ENCODE peak calls at places on chromosomes 7 and 10, in ten cellular contexts. Q is GM03348; A is B cell; R is GM23248; M is heart left ventricle; V is T-helper 1 cell; S is RWPE1; W is activated CD8-positive, alpha-beta memory T cell treated with anti-CD3 and anti-CD28 coated beads, Interleukin-2, amount 50 U/mL, for 4 hours; O is kidney glomerular epithelial cell; T is NCI-H1417 treated with DMSO at 0.1 percent for 48 hours. H is an unnamed sample.

GRCh38 chr10:133396035-133396624 is 2.2 kb downstream of the MTG1 start:
- DNase-seq in Q (no peak), A (no peak), R (peak; percentile 30), M (no peak), V (no peak), S (no peak), W (no peak), O (no peak), T (no peak), H (no peak)

GRCh38 chr7:3157541-3158287 is 114.0 kb upstream of the CARD11 start:
- DNase-seq in Q (no peak), A (no peak), R (peak; percentile 34), M (no peak), V (no peak), S (no peak), W (no peak), O (no peak), T (no peak), H (no peak)

GRCh38 chr7:27793780-27794179 is 53.8 kb downstream of the TAX1BP1 start:
- DNase-seq in Q (no peak), A (no peak), R (peak; percentile 72), M (no peak), V (no peak), S (no peak), W (no peak), O (no peak), T (no peak), H (no peak)

GRCh38 chr10:15901889-15902288 is 41.6 kb upstream of the MINDY3 start:
- DNase-seq in Q (no peak), A (no peak), R (no peak), M (no peak), V (no peak), S (no peak), W (no peak), O (no peak), T (no peak), H (no peak)

GRCh38 chr7:64999165-65000004 is 7.1 kb downstream of the ERV3-1 start:
- DNase-seq in Q (no peak), A (peak; percentile 59), R (no peak), M (no peak), V (no peak), S (peak; percentile 54), W (no peak), O (no peak), T (no peak), H (no peak)

GRCh38 chr7:93949468-93949867 is 27.9 kb downstream of the GNG11 start:
- DNase-seq in Q (peak; percentile 56), A (no peak), R (peak; percentile 94), M (no peak), V (no peak), S (peak; percentile 13), W (no peak), O (peak; percentile 16), T (no peak), H (no peak)

GRCh38 chr10:72316748-72317435 is 37.8 kb downstream of the DNAJB12 start:
- DNase-seq in Q (no peak), A (peak; percentile 64), R (no peak), M (peak; percentile 83), V (peak; percentile 48), S (no peak), W (no peak), O (no peak), T (no peak), H (no peak)

GRCh38 chr7:50739744-50740455 is 42.8 kb downstream of the GRB10 start:
- DNase-seq in Q (no peak), A (peak; percentile 52), R (peak; percentile 38), M (no peak), V (peak; percentile 62), S (no peak), W (peak; percentile 54), O (peak; percentile 1), T (no peak), H (no peak)

GRCh38 chr10:67779455-67780205 is 58.4 kb downstream of the DNAJC12 start:
- DNase-seq in Q (peak; percentile 78), A (peak; percentile 89), R (peak; percentile 83), M (peak; percentile 52), V (peak; percentile 56), S (peak; percentile 67), W (peak; percentile 62), O (peak; percentile 84), T (peak; percentile 8), H (peak; percentile 24)

GRCh38 chr7:93327006-93327633 is 95.0 kb downstream of the VPS50 start:
- DNase-seq in Q (peak; percentile 77), A (no peak), R (peak; percentile 92), M (no peak), V (no peak), S (peak; percentile 56), W (no peak), O (peak; percentile 27), T (no peak), H (no peak)

GRCh38 chr7:120684463-120684862 is 173.5 kb downstream of the TSPAN12 start:
- DNase-seq in Q (no peak), A (no peak), R (no peak), M (no peak), V (no peak), S (no peak), W (no peak), O (no peak), T (no peak), H (no peak)

GRCh38 chr7:1106783-1107421 is 19.0 kb downstream of the GPER1 start:
- DNase-seq in Q (no peak), A (no peak), R (no peak), M (no peak), V (no peak), S (no peak), W (no peak), O (no peak), T (no peak), H (no peak)

GRCh38 chr7:52005613-52006012 is 689.0 kb upstream of the COBL start:
- DNase-seq in Q (no peak), A (no peak), R (no peak), M (no peak), V (no peak), S (no peak), W (no peak), O (no peak), T (no peak), H (no peak)

GRCh38 chr10:97774811-97775294 is 3.1 kb upstream of the SFRP5 start:
- DNase-seq in Q (no peak), A (no peak), R (no peak), M (no peak), V (no peak), S (no peak), W (no peak), O (no peak), T (no peak), H (no peak)

GRCh38 chr7:44045226-44046014 is 918 bp downstream of the DBNL start:
- DNase-seq in Q (no peak), A (no peak), R (peak; percentile 79), M (no peak), V (no peak), S (peak; percentile 36), W (no peak), O (no peak), T (no peak), H (no peak)

GRCh38 chr7:152522551-152522950 is 86.7 kb upstream of the KMT2C start:
- DNase-seq in Q (peak; percentile 41), A (no peak), R (no peak), M (no peak), V (no peak), S (no peak), W (no peak), O (no peak), T (no peak), H (peak; percentile 40)

GRCh38 chr10:24944512-24945255 is 7.7 kb downstream of the PRTFDC1 start:
- DNase-seq in Q (peak; percentile 21), A (no peak), R (peak; percentile 70), M (peak; percentile 38), V (no peak), S (peak; percentile 89), W (no peak), O (no peak), T (no peak), H (no peak)

H was measured in amygdala.